ENCODE peak calls at places on chromosomes 3 and 15, in five cellular contexts. M, B, H, A and W are unnamed samples.

GRCh38 chr3:71117572-71118247 is 465.8 kb downstream of the FOXP1 start:
- DNase-seq in A (no peak), B (peak; percentile 91), H (peak; percentile 39), M (no peak), W (peak; percentile 40)

GRCh38 chr15:72358532-72359180 is 17.2 kb downstream of the HEXA start:
- DNase-seq in A (no peak), H (no peak), B (peak; percentile 88), M (peak; percentile 61), W (peak; percentile 86)

GRCh38 chr15:41892621-41893421 is 1.0 kb downstream of the SPTBN5 start:
- DNase-seq in H (peak; percentile 66), A (no peak), B (no peak), M (no peak), W (no peak)

GRCh38 chr3:50605901-50606326 is 5.7 kb downstream of the CISH start:
- DNase-seq in H (no peak), A (no peak), B (no peak), M (no peak), W (no peak)

GRCh38 chr3:22887664-22888291 is 315.3 kb upstream of the UBE2E2 start:
- DNase-seq in H (peak; percentile 10), M (peak; percentile 45), A (peak; percentile 16), B (peak; percentile 59), W (peak; percentile 61)

GRCh38 chr3:23421811-23422510 is 218.8 kb downstream of the UBE2E2 start:
- DNase-seq in A (no peak), M (no peak), B (no peak), H (no peak), W (peak; percentile 61)

GRCh38 chr15:38283010-38283409 is 30.4 kb downstream of the SPRED1 start:
- DNase-seq in H (no peak), B (no peak), A (no peak), M (no peak), W (no peak)

GRCh38 chr15:58877999-58878825 is 55.3 kb downstream of the SLTM start:
- DNase-seq in H (no peak), A (no peak), B (no peak), M (no peak), W (no peak)

GRCh38 chr15:28020644-28021043 is 78.5 kb downstream of the OCA2 start:
- DNase-seq in M (no peak), A (no peak), H (no peak), B (no peak), W (no peak)

GRCh38 chr3:2993719-2994118 is 116.5 kb downstream of the IL5RA start:
- DNase-seq in M (no peak), B (no peak), A (no peak), H (no peak), W (no peak)

GRCh38 chr15:60580650-60581415 is 101.9 kb upstream of the ICE2 start:
- DNase-seq in M (no peak), B (no peak), H (no peak), A (no peak), W (no peak)

GRCh38 chr15:93179072-93179471 is 90.1 kb upstream of the RGMA start:
- DNase-seq in A (no peak), B (no peak), M (no peak), H (peak; percentile 2), W (no peak)

GRCh38 chr3:14602804-14603644 is 48.5 kb upstream of the CCDC174 start:
- DNase-seq in B (peak; percentile 11), A (peak; percentile 41), M (no peak), H (no peak), W (no peak)

GRCh38 chr15:90201150-90201943 is at the start of gene SEMA4B:
- DNase-seq in B (peak; percentile 58), H (peak; percentile 56), M (no peak), A (peak; percentile 83), W (peak; percentile 57)

GRCh38 chr15:63196846-63197245 is 7.4 kb downstream of the RAB8B start:
- DNase-seq in M (no peak), B (no peak), A (no peak), H (no peak), W (no peak)

GRCh38 chr15:76823903-76824302 is 81.2 kb downstream of the SCAPER start:
- DNase-seq in M (no peak), H (peak; percentile 70), B (no peak), A (no peak), W (peak; percentile 9)

GRCh38 chr15:78216276-78217229 is 17.8 kb downstream of the ACSBG1 start:
- DNase-seq in H (no peak), M (no peak), A (no peak), B (peak; percentile 98), W (peak; percentile 79)

GRCh38 chr3:38782148-38782547 is 33.9 kb downstream of the SCN10A start:
- DNase-seq in H (no peak), M (no peak), B (peak; percentile 17), A (no peak), W (no peak)

GRCh38 chr3:65028024-65028423 is 340.2 kb upstream of the ADAMTS9 start:
- DNase-seq in A (no peak), B (no peak), M (no peak), H (no peak), W (no peak)